ENCODE peak calls at places on chromosome 5, in nine cellular contexts. M is HCT116, O is OCI-LY7, H is GM23338, W is GM23248, D is MM.1S, X is hepatocyte, F is PC-3, V is SK-N-SH. G is an unnamed sample.
A peak's percentile ranks its signal among the peaks of the same experiment; 100 is the strongest.

GRCh38 chr5:158911693-158912363 is 187.9 kb downstream of the EBF1 start:
- DNase-seq in F (peak; percentile 55), D (no peak), H (no peak), X (no peak), O (no peak), V (no peak), W (peak; percentile 44), M (no peak), G (no peak)

GRCh38 chr5:40676643-40677333 is 2.9 kb upstream of the PTGER4 start:
- DNase-seq in F (peak; percentile 92), X (peak; percentile 20), O (no peak), V (no peak), H (peak; percentile 29), M (no peak), W (peak; percentile 78), D (no peak), G (no peak)

GRCh38 chr5:170070556-170071412 is 34.9 kb upstream of the FOXI1 start:
- DNase-seq in X (peak; percentile 72), D (no peak), O (peak; percentile 15), V (peak; percentile 43), M (peak; percentile 16), W (peak; percentile 77), H (peak; percentile 81), F (peak; percentile 30), G (peak; percentile 88)

GRCh38 chr5:178351950-178352349 is 119.3 kb upstream of the PHYKPL start:
- DNase-seq in H (no peak), F (no peak), V (no peak), O (no peak), W (no peak), M (no peak), D (no peak), X (no peak), G (no peak)

GRCh38 chr5:52517667-52518066 is 270.0 kb upstream of the ITGA1 start:
- DNase-seq in O (no peak), D (no peak), F (no peak), X (no peak), H (no peak), M (no peak), W (no peak), V (no peak), G (no peak)

GRCh38 chr5:141514330-141515111 is 25.6 kb downstream of the PCDHGC5 start:
- DNase-seq in M (no peak), X (no peak), W (peak; percentile 73), F (no peak), D (no peak), H (peak; percentile 85), V (no peak), O (peak; percentile 55), G (peak; percentile 75)

GRCh38 chr5:177403826-177404640 is 3.6 kb upstream of the PFN3 start:
- DNase-seq in F (peak; percentile 83), O (peak; percentile 83), M (peak; percentile 56), V (peak; percentile 94), H (peak; percentile 80), W (peak; percentile 93), X (peak; percentile 93), D (peak; percentile 85), G (peak; percentile 83)

GRCh38 chr5:116176124-116176523 is 91.3 kb downstream of the COMMD10 start:
- DNase-seq in V (no peak), F (peak; percentile 14), W (no peak), D (no peak), X (no peak), O (no peak), M (peak; percentile 23), H (no peak), G (no peak)

GRCh38 chr5:43041131-43041668 is 1.1 kb upstream of the ANXA2R start:
- DNase-seq in D (no peak), W (no peak), O (peak; percentile 61), H (no peak), M (no peak), F (no peak), X (peak; percentile 43), V (no peak), G (peak; percentile 16)

GRCh38 chr5:128681096-128681495 is 143.1 kb upstream of the FBN2 start:
- DNase-seq in O (no peak), H (no peak), W (no peak), D (no peak), M (no peak), X (no peak), V (no peak), F (no peak), G (no peak)

GRCh38 chr5:175728885-175729828 is 71.3 kb downstream of the HRH2 start:
- DNase-seq in M (no peak), V (peak; percentile 73), D (no peak), O (no peak), F (no peak), H (peak; percentile 75), W (peak; percentile 20), X (peak; percentile 69), G (peak; percentile 78)

GRCh38 chr5:24539625-24540024 is 105.2 kb downstream of the CDH10 start:
- DNase-seq in W (peak; percentile 1), X (peak; percentile 24), V (no peak), H (no peak), O (no peak), M (no peak), F (peak; percentile 39), D (no peak), G (no peak)

GRCh38 chr5:79109527-79110492 is 1.8 kb upstream of the BHMT start:
- DNase-seq in V (no peak), M (peak; percentile 29), X (peak; percentile 34), O (peak; percentile 26), H (peak; percentile 78), F (peak; percentile 44), D (peak; percentile 36), W (no peak), G (peak; percentile 55)

GRCh38 chr5:83488821-83489220 is 17.3 kb downstream of the VCAN start:
- DNase-seq in O (no peak), F (peak; percentile 13), W (no peak), M (no peak), X (no peak), H (no peak), D (no peak), V (no peak), G (no peak)

GRCh38 chr5:125277494-125278154 is 531.2 kb upstream of the ZNF608 start:
- DNase-seq in O (no peak), H (no peak), W (peak; percentile 88), F (peak; percentile 93), D (no peak), M (peak; percentile 72), X (peak; percentile 49), V (no peak), G (no peak)

GRCh38 chr5:138032572-138033274 is at the start of gene FAM13B:
- DNase-seq in W (peak; percentile 84), X (peak; percentile 92), V (peak; percentile 97), H (peak; percentile 76), F (peak; percentile 51), O (peak; percentile 86), M (peak; percentile 32), D (peak; percentile 68), G (peak; percentile 94)

GRCh38 chr5:91419136-91419535 is 36.0 kb upstream of the ARRDC3 start:
- DNase-seq in H (no peak), D (no peak), W (no peak), O (no peak), X (no peak), F (no peak), M (no peak), V (no peak), G (no peak)
- H3K4me3 ChIP-seq in H (no peak overlapping the region), D (no peak overlapping the region), W (no peak overlapping the region), O (no peak overlapping the region), X (no peak overlapping the region), F (no peak overlapping the region), M (no peak overlapping the region), V (no peak overlapping the region), G (no peak overlapping the region)

GRCh38 chr5:35919191-35919590 is 19.2 kb downstream of the CAPSL start:
- DNase-seq in M (no peak), D (no peak), X (peak; percentile 12), W (peak; percentile 83), H (no peak), O (no peak), V (no peak), F (peak; percentile 88), G (no peak)
- TF ChIP-seq EZH2phosphoT487 in M (no peak), D (no peak), X (no peak), W (peak; percentile 24), H (no peak), O (no peak), V (no peak), F (no peak), G (no peak)

GRCh38 chr5:17265041-17265440 is 47.6 kb downstream of the BASP1 start:
- DNase-seq in V (no peak), D (no peak), X (no peak), F (no peak), W (no peak), O (no peak), M (no peak), H (no peak), G (no peak)
- H3K4me3 ChIP-seq in V (no peak overlapping the region), D (no peak overlapping the region), X (no peak overlapping the region), F (no peak overlapping the region), W (no peak overlapping the region), O (no peak overlapping the region), M (no peak overlapping the region), H (no peak overlapping the region), G (no peak overlapping the region)

DNA sequence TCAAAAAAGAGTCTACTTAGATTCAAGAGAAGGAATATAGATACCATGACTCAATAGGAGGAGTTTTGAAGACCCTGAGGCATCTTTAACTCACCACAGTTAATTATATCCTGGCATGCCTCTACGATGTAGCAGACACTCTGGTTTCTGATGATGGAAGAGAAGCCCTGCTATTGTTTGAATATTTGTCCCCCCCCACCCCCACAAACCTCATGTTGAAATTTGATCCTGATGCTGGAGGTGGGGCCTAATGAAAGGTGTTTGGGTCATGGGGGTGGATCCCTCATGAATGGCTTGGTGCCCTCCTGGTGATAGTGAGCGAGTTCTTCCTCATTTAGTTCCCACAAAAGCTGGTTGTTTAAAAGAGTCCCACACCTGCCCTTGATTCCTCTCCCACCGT is 147.9 kb upstream of the TBCA start:
- DNase-seq in W (peak; percentile 27), V (no peak), F (peak; percentile 3), O (no peak), X (no peak), D (no peak), M (no peak), H (peak; percentile 29), G (no peak)
- TF ChIP-seq EZH2phosphoT487 in W (no peak), V (no peak), F (no peak), O (no peak), X (no peak), D (no peak), M (no peak), H (no peak), G (no peak)

GRCh38 chr5:81235287-81236072 is 2.4 kb downstream of the CKMT2 start:
- DNase-seq in H (no peak), X (no peak), M (no peak), W (no peak), F (no peak), O (no peak), V (no peak), D (no peak), G (no peak)
- H3K4me3 ChIP-seq in H (no peak overlapping the region), X (no peak overlapping the region), M (no peak overlapping the region), W (no peak overlapping the region), F (no peak overlapping the region), O (no peak overlapping the region), V (no peak overlapping the region), D (no peak overlapping the region), G (no peak overlapping the region)